ENCODE peak calls at places on chromosomes 13 and 19, in six cellular contexts. M, K, Y, L, F and Q are unnamed samples.

GRCh38 chr19:33902395-33902794 is 105.7 kb downstream of the KCTD15 start:
- DNase-seq in L (no peak), F (no peak), M (no peak), K (no peak), Y (no peak), Q (no peak)

GRCh38 chr13:43464578-43465264 is 322.1 kb downstream of the ENOX1 start:
- DNase-seq in M (no peak), K (no peak), F (no peak), L (no peak), Y (no peak), Q (no peak)

GRCh38 chr13:112926003-112926402 is 43.0 kb upstream of the MCF2L start:
- DNase-seq in Y (no peak), F (no peak), M (no peak), K (no peak), L (no peak), Q (no peak)

GRCh38 chr19:38743394-38744297 is 628 bp downstream of the CAPN12 start:
- DNase-seq in M (no peak), L (no peak), K (no peak), Y (no peak), F (no peak), Q (no peak)

GRCh38 chr13:43469791-43470190 is 317.0 kb downstream of the ENOX1 start:
- DNase-seq in M (no peak), Y (no peak), L (no peak), K (no peak), F (no peak), Q (no peak)

GRCh38 chr19:5022066-5022860 is 53.4 kb downstream of the KDM4B start:
- DNase-seq in L (no peak), F (no peak), Y (no peak), M (no peak), K (no peak), Q (no peak)

GRCh38 chr13:49836516-49836915 is 44.0 kb upstream of the KPNA3 start:
- DNase-seq in F (no peak), K (no peak), L (peak), M (no peak), Y (no peak), Q (peak)

GRCh38 chr19:30277941-30278881 is 94.0 kb upstream of the ZNF536 start:
- DNase-seq in L (no peak), K (no peak), Y (no peak), F (no peak), M (no peak), Q (no peak)

GRCh38 chr13:96982672-96983071 is 11.6 kb downstream of the OXGR1 start:
- DNase-seq in L (peak), K (no peak), M (no peak), Y (no peak), F (peak), Q (no peak)